ENCODE peak calls at places on chromosome 7, in four cellular contexts. O is transverse colon, G is retinal pigment epithelial cell, L is IMR-90. A is an unnamed sample.

GRCh38 chr7:107045195-107045960 is 873 bp downstream of the PRKAR2B start:
- DNase-seq in O (no peak), G (no peak), L (peak), A (no peak)

GRCh38 chr7:76506081-76506440 is 4.3 kb upstream of the UPK3B start:
- DNase-seq in O (no peak), G (no peak), L (no peak), A (no peak)

GRCh38 chr7:117669818-117670217 is 190.0 kb downstream of the CFTR start:
- DNase-seq in O (no peak), G (no peak), L (no peak), A (peak)

GRCh38 chr7:83326223-83326622 is 163.5 kb upstream of the PCLO start:
- DNase-seq in O (no peak), G (no peak), L (no peak), A (no peak)

GRCh38 chr7:3154881-3155494 is 111.3 kb upstream of the CARD11 start:
- DNase-seq in O (peak), G (no peak), L (peak), A (peak)

GRCh38 chr7:141257597-141257996 is 183.7 kb downstream of the TMEM178B start:
- DNase-seq in O (no peak), G (no peak), L (no peak), A (no peak)

GRCh38 chr7:20894806-20895205 is 108.1 kb upstream of the SP8 start:
- DNase-seq in O (no peak), G (no peak), L (no peak), A (no peak)

GRCh38 chr7:12244129-12244528 is 33.0 kb downstream of the TMEM106B start:
- DNase-seq in O (peak), G (peak), L (peak), A (peak)

GRCh38 chr7:95501261-95501816 is 15.6 kb downstream of the ASB4 start:
- DNase-seq in O (no peak), G (no peak), L (no peak), A (peak)
- H3K4me3 ChIP-seq in O (no peak), G (no peak), L (no peak), A (no peak)

GRCh38 chr7:45646996-45647411 is 72.8 kb downstream of the ADCY1 start:
- DNase-seq in O (no peak), G (no peak), L (peak), A (peak)
- TF ChIP-seq CTCF in O (no peak), G (peak), L (no peak), A (no peak)

GRCh38 chr7:111242361-111242760 is 151.4 kb downstream of the LRRN3 start:
- DNase-seq in O (no peak), G (no peak), L (no peak), A (no peak)

GRCh38 chr7:111235709-111236108 is 144.8 kb downstream of the LRRN3 start:
- DNase-seq in O (no peak), G (no peak), L (no peak), A (no peak)

GRCh38 chr7:111240371-111240770 is 149.4 kb downstream of the LRRN3 start:
- DNase-seq in O (no peak), G (no peak), L (no peak), A (no peak)

GRCh38 chr7:111238891-111239290 is 148.0 kb downstream of the LRRN3 start:
- DNase-seq in O (no peak), G (no peak), L (peak), A (peak)

DNA sequence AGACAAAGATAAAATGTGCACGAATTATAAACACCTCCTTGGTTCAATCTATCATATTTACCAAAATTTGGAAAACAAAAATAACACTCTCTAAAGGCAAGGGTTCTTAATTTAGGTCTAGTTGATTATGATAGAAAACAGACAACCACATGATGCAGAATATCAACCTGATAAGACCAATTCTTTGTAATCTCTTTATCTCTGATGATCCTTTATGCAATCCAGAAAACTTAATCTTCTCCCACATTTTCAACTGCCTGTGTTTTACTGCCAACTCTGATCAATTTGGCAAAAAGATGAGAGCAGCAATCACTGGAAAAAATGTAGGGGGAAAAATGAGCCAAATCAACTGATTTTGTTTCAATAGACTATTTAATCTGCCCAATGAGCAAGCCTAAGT is 148.5 kb downstream of the LRRN3 start:
- DNase-seq in O (no peak), G (no peak), L (no peak), A (no peak)
- H3K4me3 ChIP-seq in O (no peak), G (no peak), L (no peak), A (no peak)

GRCh38 chr7:43099750-43100149 is 12.7 kb upstream of the HECW1 start:
- DNase-seq in O (no peak), G (no peak), L (no peak), A (no peak)

GRCh38 chr7:43092819-43093218 is 19.6 kb upstream of the HECW1 start:
- DNase-seq in O (no peak), G (no peak), L (no peak), A (no peak)

GRCh38 chr7:43096875-43097274 is 15.6 kb upstream of the HECW1 start:
- DNase-seq in O (no peak), G (no peak), L (no peak), A (no peak)
- TF ChIP-seq CTCF in O (no peak), G (no peak), L (no peak), A (no peak)

GRCh38 chr7:23476286-23477169 is 6.2 kb upstream of the IGF2BP3 start:
- DNase-seq in O (no peak), G (no peak), L (no peak), A (no peak)
- H3K4me3 ChIP-seq in O (no peak), G (no peak), L (no peak), A (no peak)

DNA sequence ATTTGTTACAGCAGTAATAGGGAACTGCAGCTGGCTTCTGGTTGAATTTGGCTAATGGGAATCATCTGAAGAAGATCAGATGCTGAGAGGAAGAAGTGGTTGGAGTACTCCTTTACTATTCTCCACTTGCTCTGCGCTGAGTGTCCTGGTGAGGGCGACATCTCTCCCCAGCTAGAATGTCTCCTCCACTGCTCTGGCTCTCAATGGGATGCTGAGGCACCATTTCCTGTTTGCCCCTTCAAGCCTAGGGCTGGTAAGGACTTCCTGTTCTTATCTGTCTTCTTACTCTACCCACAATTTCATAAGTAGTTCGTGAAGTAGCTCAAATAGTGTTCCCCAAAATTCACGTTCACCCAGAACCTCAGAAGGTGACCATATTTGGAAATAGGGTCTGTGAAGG is 43.2 kb upstream of the TES start:
- DNase-seq in O (no peak), G (no peak), L (no peak), A (no peak)
- TF ChIP-seq CTCF in O (no peak), G (no peak), L (no peak), A (peak)

DNA sequence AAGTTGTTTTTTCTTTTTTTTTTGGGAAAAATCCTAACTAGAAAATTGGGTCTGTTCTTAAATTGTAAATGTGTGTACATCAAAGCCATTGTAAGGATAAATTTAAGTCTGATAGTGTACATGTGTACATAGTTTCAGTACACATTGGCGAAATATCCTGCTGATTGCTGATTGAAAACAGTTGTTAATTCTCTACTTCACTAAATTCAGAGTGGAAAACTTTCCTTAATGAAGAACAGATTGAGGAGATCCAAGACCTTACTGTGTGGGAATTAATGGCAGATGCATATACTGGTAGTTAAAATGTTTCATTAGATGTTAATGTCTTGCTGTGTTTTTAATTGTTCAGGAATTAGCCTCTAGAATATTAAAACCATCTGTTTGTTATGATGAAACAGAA is 506.0 kb downstream of the AUTS2 start:
- DNase-seq in O (no peak), G (no peak), L (no peak), A (peak)
- H3K4me3 ChIP-seq in O (no peak), G (no peak), L (no peak), A (no peak)

DNA sequence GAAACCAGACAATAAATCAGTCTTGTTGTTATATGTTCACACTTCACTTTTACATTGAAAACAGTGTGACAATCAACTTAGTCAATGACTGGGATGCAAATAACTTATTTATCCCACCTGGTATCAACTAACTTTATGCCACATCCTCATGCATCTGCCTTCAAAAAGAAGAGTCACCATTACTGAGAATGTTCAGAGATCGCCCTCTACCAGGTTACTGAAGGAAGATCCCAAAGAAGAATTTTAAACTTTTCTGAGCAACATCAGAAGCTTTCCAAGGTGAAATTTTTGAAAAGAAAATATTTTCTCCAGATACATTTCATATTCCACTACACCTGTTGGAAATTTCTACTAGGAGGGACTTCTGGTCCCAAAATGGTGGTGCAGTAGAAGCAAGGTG is 359.5 kb downstream of the PTPRN2 start:
- DNase-seq in O (no peak), G (no peak), L (no peak), A (no peak)
- TF ChIP-seq CTCF in O (no peak), G (no peak), L (no peak), A (no peak)

GRCh38 chr7:31550432-31550831 is 36.5 kb downstream of the ITPRID1 start:
- DNase-seq in O (no peak), G (no peak), L (no peak), A (no peak)
- H3K4me3 ChIP-seq in O (no peak), G (no peak), L (no peak), A (no peak)

DNA sequence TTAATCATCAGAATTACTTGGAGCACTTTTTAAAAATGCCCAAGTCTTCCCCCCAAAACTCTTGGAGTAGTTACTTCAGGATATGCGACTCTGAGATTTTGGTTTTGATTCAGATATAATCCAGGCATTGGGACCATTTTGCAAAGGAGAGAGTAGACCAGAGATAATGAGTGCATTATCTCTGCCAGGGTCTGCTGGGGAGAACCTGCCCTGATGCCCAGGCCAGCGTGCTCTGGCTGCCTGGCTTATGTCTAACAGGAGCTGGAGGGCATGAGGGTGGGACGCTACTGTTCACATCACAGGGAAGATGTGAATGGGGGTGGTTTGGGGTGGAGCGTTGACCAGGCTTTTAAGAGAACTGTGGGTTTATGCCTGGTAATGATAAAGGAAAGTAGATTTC is 336.2 kb downstream of the DPP6 start:
- DNase-seq in O (no peak), G (no peak), L (no peak), A (no peak)
- TF ChIP-seq CTCF in O (no peak), G (no peak), L (no peak), A (no peak)

A was measured in fibroblast of mammary gland.